ENCODE peak calls at places on chromosome 20, in seven cellular contexts. One of them, this sample, is unnamed.

GRCh38 chr20:38905375-38905774 is 20.8 kb upstream of the FAM83D start:
- DNase-seq in T-helper 17 cell: no peak
- DNase-seq in prostate gland: no peak
- DNase-seq in brain microvascular endothelial cell: no peak
- DNase-seq in ELR: no peak
- DNase-seq in KG1: no peak
- DNase-seq in AG10803: no peak
- DNase-seq in this sample: no peak

GRCh38 chr20:59395729-59396128 is 95.3 kb downstream of the EDN3 start:
- DNase-seq in T-helper 17 cell: no peak
- DNase-seq in prostate gland: no peak
- DNase-seq in brain microvascular endothelial cell: no peak
- DNase-seq in ELR: no peak
- DNase-seq in KG1: no peak
- DNase-seq in AG10803: no peak
- DNase-seq in this sample: no peak

GRCh38 chr20:33822423-33822822 is 11.3 kb downstream of the CHMP4B start:
- DNase-seq in T-helper 17 cell: no peak
- DNase-seq in prostate gland: no peak
- DNase-seq in brain microvascular endothelial cell: no peak
- DNase-seq in ELR: no peak
- DNase-seq in KG1: no peak
- DNase-seq in AG10803: no peak
- DNase-seq in this sample: no peak

GRCh38 chr20:1810926-1811620 is 84.1 kb upstream of the SIRPA start:
- DNase-seq in T-helper 17 cell: no peak
- DNase-seq in prostate gland: peak; percentile 69
- DNase-seq in brain microvascular endothelial cell: peak; percentile 33
- DNase-seq in ELR: peak; percentile 13
- DNase-seq in KG1: peak; percentile 35
- DNase-seq in AG10803: peak; percentile 70
- DNase-seq in this sample: no peak

GRCh38 chr20:63522981-63523611 is 2.5 kb downstream of the PPDPF start:
- DNase-seq in T-helper 17 cell: no peak
- DNase-seq in prostate gland: no peak
- DNase-seq in brain microvascular endothelial cell: no peak
- DNase-seq in ELR: no peak
- DNase-seq in KG1: no peak
- DNase-seq in AG10803: no peak
- DNase-seq in this sample: no peak

GRCh38 chr20:44113642-44113945 is 73.4 kb downstream of the JPH2 start:
- DNase-seq in T-helper 17 cell: no peak
- DNase-seq in prostate gland: no peak
- DNase-seq in brain microvascular endothelial cell: no peak
- DNase-seq in ELR: no peak
- DNase-seq in KG1: no peak
- DNase-seq in AG10803: no peak
- DNase-seq in this sample: no peak

GRCh38 chr20:1827974-1828785 is 67.0 kb upstream of the SIRPA start:
- DNase-seq in T-helper 17 cell: no peak
- DNase-seq in prostate gland: peak; percentile 62
- DNase-seq in brain microvascular endothelial cell: no peak
- DNase-seq in ELR: peak; percentile 40
- DNase-seq in KG1: no peak
- DNase-seq in AG10803: no peak
- DNase-seq in this sample: peak; percentile 17

GRCh38 chr20:21508230-21509078 is 5.4 kb downstream of the NKX2-2 start:
- DNase-seq in T-helper 17 cell: no peak
- DNase-seq in prostate gland: no peak
- DNase-seq in brain microvascular endothelial cell: no peak
- DNase-seq in ELR: no peak
- DNase-seq in KG1: no peak
- DNase-seq in AG10803: no peak
- DNase-seq in this sample: no peak

GRCh38 chr20:1937316-1937976 is 42.2 kb downstream of the SIRPA start:
- DNase-seq in T-helper 17 cell: no peak
- DNase-seq in prostate gland: no peak
- DNase-seq in brain microvascular endothelial cell: no peak
- DNase-seq in ELR: no peak
- DNase-seq in KG1: no peak
- DNase-seq in AG10803: no peak
- DNase-seq in this sample: no peak

GRCh38 chr20:39839406-39840119 is 849.5 kb downstream of the MAFB start:
- DNase-seq in T-helper 17 cell: no peak
- DNase-seq in prostate gland: no peak
- DNase-seq in brain microvascular endothelial cell: no peak
- DNase-seq in ELR: no peak
- DNase-seq in KG1: no peak
- DNase-seq in AG10803: no peak
- DNase-seq in this sample: no peak

GRCh38 chr20:33119725-33120720 is 40.6 kb downstream of the BPIFB4 start:
- DNase-seq in T-helper 17 cell: no peak
- DNase-seq in prostate gland: no peak
- DNase-seq in brain microvascular endothelial cell: no peak
- DNase-seq in ELR: peak; percentile 52
- DNase-seq in KG1: no peak
- DNase-seq in AG10803: no peak
- DNase-seq in this sample: no peak

GRCh38 chr20:57316795-57317201 is 12.8 kb upstream of the SPO11 start:
- DNase-seq in T-helper 17 cell: no peak
- DNase-seq in prostate gland: no peak
- DNase-seq in brain microvascular endothelial cell: no peak
- DNase-seq in ELR: no peak
- DNase-seq in KG1: no peak
- DNase-seq in AG10803: no peak
- DNase-seq in this sample: no peak

This sample was measured in activated CD4-positive, alpha-beta memory T cell treated with anti-CD3 and anti-CD28 coated beads for 36 hours.